ENCODE peak calls at places on chromosomes 6 and 20, in ten cellular contexts. One of them, this sample, is unnamed.

GRCh38 chr6:125631165-125631564 is 118.3 kb upstream of the HEY2 start:
- DNase-seq in upper lobe of left lung: no peak
- DNase-seq in right atrium auricular region: no peak
- DNase-seq in uterus: no peak
- DNase-seq in SK-N-SH: no peak
- DNase-seq in GM23248: no peak
- DNase-seq in breast epithelium: no peak
- DNase-seq in PC-9: no peak
- DNase-seq in heart right ventricle: no peak
- DNase-seq in CD8-positive, alpha-beta memory T cell: no peak
- DNase-seq in this sample: no peak

GRCh38 chr6:55209059-55209458 is 34.7 kb downstream of the HCRTR2 start:
- DNase-seq in upper lobe of left lung: no peak
- DNase-seq in right atrium auricular region: no peak
- DNase-seq in uterus: no peak
- DNase-seq in SK-N-SH: no peak
- DNase-seq in GM23248: no peak
- DNase-seq in breast epithelium: no peak
- DNase-seq in PC-9: no peak
- DNase-seq in heart right ventricle: no peak
- DNase-seq in CD8-positive, alpha-beta memory T cell: no peak
- DNase-seq in this sample: no peak

GRCh38 chr20:38201356-38201755 is 36.3 kb upstream of the TGM2 start:
- DNase-seq in upper lobe of left lung: no peak
- DNase-seq in right atrium auricular region: peak; percentile 82
- DNase-seq in uterus: no peak
- DNase-seq in SK-N-SH: no peak
- DNase-seq in GM23248: peak; percentile 94
- DNase-seq in breast epithelium: no peak
- DNase-seq in PC-9: peak; percentile 59
- DNase-seq in heart right ventricle: no peak
- DNase-seq in CD8-positive, alpha-beta memory T cell: no peak
- DNase-seq in this sample: peak; percentile 41

GRCh38 chr20:20668639-20669038 is 43.8 kb downstream of the RALGAPA2 start:
- DNase-seq in upper lobe of left lung: no peak
- DNase-seq in right atrium auricular region: no peak
- DNase-seq in uterus: no peak
- DNase-seq in SK-N-SH: no peak
- DNase-seq in GM23248: no peak
- DNase-seq in breast epithelium: no peak
- DNase-seq in PC-9: no peak
- DNase-seq in heart right ventricle: no peak
- DNase-seq in CD8-positive, alpha-beta memory T cell: no peak
- DNase-seq in this sample: no peak

GRCh38 chr6:73696990-73697651 is 1.1 kb downstream of the CD109 start:
- DNase-seq in upper lobe of left lung: no peak
- DNase-seq in right atrium auricular region: no peak
- DNase-seq in uterus: no peak
- DNase-seq in SK-N-SH: no peak
- DNase-seq in GM23248: peak; percentile 36
- DNase-seq in breast epithelium: no peak
- DNase-seq in PC-9: peak; percentile 33
- DNase-seq in heart right ventricle: no peak
- DNase-seq in CD8-positive, alpha-beta memory T cell: no peak
- DNase-seq in this sample: no peak

GRCh38 chr6:107670792-107671199 is 153.3 kb downstream of the SCML4 start:
- DNase-seq in upper lobe of left lung: no peak
- DNase-seq in right atrium auricular region: no peak
- DNase-seq in uterus: peak; percentile 35
- DNase-seq in SK-N-SH: peak; percentile 87
- DNase-seq in GM23248: peak; percentile 56
- DNase-seq in breast epithelium: no peak
- DNase-seq in PC-9: no peak
- DNase-seq in heart right ventricle: peak; percentile 84
- DNase-seq in CD8-positive, alpha-beta memory T cell: no peak
- DNase-seq in this sample: no peak

GRCh38 chr20:31712112-31712553 is 10.5 kb downstream of the BCL2L1 start:
- DNase-seq in upper lobe of left lung: no peak
- DNase-seq in right atrium auricular region: peak; percentile 84
- DNase-seq in uterus: no peak
- DNase-seq in SK-N-SH: no peak
- DNase-seq in GM23248: no peak
- DNase-seq in breast epithelium: peak; percentile 71
- DNase-seq in PC-9: no peak
- DNase-seq in heart right ventricle: peak; percentile 81
- DNase-seq in CD8-positive, alpha-beta memory T cell: no peak
- DNase-seq in this sample: no peak

GRCh38 chr6:129498556-129498940 is 211.4 kb downstream of the ARHGAP18 start:
- DNase-seq in upper lobe of left lung: no peak
- DNase-seq in right atrium auricular region: no peak
- DNase-seq in uterus: no peak
- DNase-seq in SK-N-SH: no peak
- DNase-seq in GM23248: peak; percentile 68
- DNase-seq in breast epithelium: no peak
- DNase-seq in PC-9: no peak
- DNase-seq in heart right ventricle: no peak
- DNase-seq in CD8-positive, alpha-beta memory T cell: no peak
- DNase-seq in this sample: no peak

GRCh38 chr20:48096957-48097890 is 311.9 kb upstream of the SULF2 start:
- DNase-seq in upper lobe of left lung: no peak
- DNase-seq in right atrium auricular region: no peak
- DNase-seq in uterus: no peak
- DNase-seq in SK-N-SH: no peak
- DNase-seq in GM23248: no peak
- DNase-seq in breast epithelium: no peak
- DNase-seq in PC-9: no peak
- DNase-seq in heart right ventricle: no peak
- DNase-seq in CD8-positive, alpha-beta memory T cell: no peak
- DNase-seq in this sample: no peak

DNA sequence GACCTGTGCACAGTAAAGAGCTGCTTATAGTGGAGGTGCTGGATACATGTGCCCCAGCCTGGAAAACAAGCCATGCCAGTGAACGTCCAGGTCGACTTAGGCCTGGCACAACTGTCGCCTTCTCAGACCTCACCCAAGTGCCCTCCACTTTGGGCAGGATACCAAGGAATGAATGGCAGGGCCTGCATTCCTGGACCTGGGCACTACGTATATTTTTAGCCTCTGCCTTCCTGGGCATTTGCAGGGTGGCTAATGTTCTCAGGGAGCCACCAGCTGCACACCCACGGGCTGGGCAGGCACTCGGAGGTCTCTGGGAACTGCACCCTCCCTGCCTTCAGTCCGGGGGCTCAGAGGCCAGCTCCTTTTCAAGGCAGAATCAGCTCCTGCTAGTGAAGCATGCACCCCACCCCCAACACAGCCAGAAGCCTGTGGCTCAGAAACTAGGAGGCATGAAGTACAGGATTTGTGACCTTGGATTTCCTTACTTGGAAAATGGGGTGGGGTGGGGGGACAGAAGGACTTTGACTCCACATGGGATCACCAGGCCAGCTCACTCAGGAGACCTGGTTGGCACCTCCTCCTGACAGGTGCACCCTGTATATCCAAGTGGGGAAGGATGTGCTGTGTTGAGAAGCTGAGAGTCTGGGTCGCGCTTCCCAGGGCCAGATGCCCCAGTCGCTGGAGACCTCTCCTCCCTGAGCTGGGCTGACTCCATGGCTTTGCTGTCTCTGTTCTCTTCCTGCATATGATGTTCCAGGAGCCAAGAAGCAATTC is 2.5 kb upstream of the LSM14B start:
- DNase-seq in upper lobe of left lung: no peak
- DNase-seq in right atrium auricular region: no peak
- DNase-seq in uterus: no peak
- DNase-seq in SK-N-SH: no peak
- DNase-seq in GM23248: no peak
- DNase-seq in breast epithelium: no peak
- DNase-seq in PC-9: no peak
- DNase-seq in heart right ventricle: peak; percentile 75
- DNase-seq in CD8-positive, alpha-beta memory T cell: no peak
- DNase-seq in this sample: no peak
- H3K4me3 ChIP-seq in upper lobe of left lung: no peak overlapping the region
- H3K4me3 ChIP-seq in right atrium auricular region: no peak overlapping the region
- H3K4me3 ChIP-seq in uterus: no peak overlapping the region
- H3K4me3 ChIP-seq in SK-N-SH: no peak overlapping the region
- H3K4me3 ChIP-seq in GM23248: no peak overlapping the region
- H3K4me3 ChIP-seq in breast epithelium: no peak overlapping the region
- H3K4me3 ChIP-seq in PC-9: no peak overlapping the region
- H3K4me3 ChIP-seq in heart right ventricle: no peak overlapping the region
- H3K4me3 ChIP-seq in CD8-positive, alpha-beta memory T cell: no peak overlapping the region
- H3K4me3 ChIP-seq in this sample: no peak overlapping the region

GRCh38 chr6:10553869-10554268 is 32.7 kb downstream of the GCNT2 start:
- DNase-seq in upper lobe of left lung: no peak
- DNase-seq in right atrium auricular region: no peak
- DNase-seq in uterus: no peak
- DNase-seq in SK-N-SH: no peak
- DNase-seq in GM23248: no peak
- DNase-seq in breast epithelium: no peak
- DNase-seq in PC-9: no peak
- DNase-seq in heart right ventricle: no peak
- DNase-seq in CD8-positive, alpha-beta memory T cell: no peak
- DNase-seq in this sample: no peak
- H3K27me3 ChIP-seq in upper lobe of left lung: no peaks in the 10 kb centered on the region
- H3K27me3 ChIP-seq in right atrium auricular region: no peaks in the 10 kb centered on the region
- H3K27me3 ChIP-seq in uterus: no peaks in the 10 kb centered on the region
- H3K27me3 ChIP-seq in SK-N-SH: no peaks in the 10 kb centered on the region
- H3K27me3 ChIP-seq in GM23248: peaks cover 16% of the 10 kb centered on the region
- H3K27me3 ChIP-seq in breast epithelium: no peaks in the 10 kb centered on the region
- H3K27me3 ChIP-seq in PC-9: no peaks in the 10 kb centered on the region
- H3K27me3 ChIP-seq in heart right ventricle: no peaks in the 10 kb centered on the region
- H3K27me3 ChIP-seq in CD8-positive, alpha-beta memory T cell: no peaks in the 10 kb centered on the region
- H3K27me3 ChIP-seq in this sample: no peaks in the 10 kb centered on the region

DNA sequence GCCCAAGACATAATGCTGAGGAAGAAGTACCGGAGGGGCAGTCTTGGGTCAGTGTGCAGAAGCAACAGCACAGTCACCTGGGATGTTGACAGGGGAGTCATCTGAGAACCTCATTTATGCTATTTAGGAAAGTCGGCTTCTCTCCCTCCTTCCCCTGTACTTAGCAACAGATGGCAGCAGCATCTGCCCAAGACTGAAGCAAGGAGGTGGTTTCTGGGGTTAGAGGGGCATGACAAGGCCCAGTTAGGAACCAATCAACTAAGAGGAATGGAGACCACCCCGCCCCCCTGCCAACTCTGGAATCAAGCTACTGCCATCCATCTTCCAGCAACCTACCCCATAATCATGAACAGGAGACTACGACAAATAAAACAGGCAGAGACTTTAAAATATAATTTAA is 21.7 kb downstream of the RIPK1 start:
- DNase-seq in upper lobe of left lung: no peak
- DNase-seq in right atrium auricular region: no peak
- DNase-seq in uterus: no peak
- DNase-seq in SK-N-SH: peak; percentile 42
- DNase-seq in GM23248: peak; percentile 19
- DNase-seq in breast epithelium: no peak
- DNase-seq in PC-9: no peak
- DNase-seq in heart right ventricle: no peak
- DNase-seq in CD8-positive, alpha-beta memory T cell: no peak
- DNase-seq in this sample: no peak
- H3K9me3 ChIP-seq in upper lobe of left lung: no peaks in the 10 kb centered on the region
- H3K9me3 ChIP-seq in right atrium auricular region: no peaks in the 10 kb centered on the region
- H3K9me3 ChIP-seq in uterus: no peaks in the 10 kb centered on the region
- H3K9me3 ChIP-seq in SK-N-SH: no peaks in the 10 kb centered on the region
- H3K9me3 ChIP-seq in GM23248: no peaks in the 10 kb centered on the region
- H3K9me3 ChIP-seq in breast epithelium: no peaks in the 10 kb centered on the region
- H3K9me3 ChIP-seq in PC-9: no peaks in the 10 kb centered on the region
- H3K9me3 ChIP-seq in heart right ventricle: no peaks in the 10 kb centered on the region
- H3K9me3 ChIP-seq in CD8-positive, alpha-beta memory T cell: no peaks in the 10 kb centered on the region
- H3K9me3 ChIP-seq in this sample: no peaks in the 10 kb centered on the region

GRCh38 chr6:140050232-140050995 is 676.0 kb upstream of the CITED2 start:
- DNase-seq in upper lobe of left lung: no peak
- DNase-seq in right atrium auricular region: no peak
- DNase-seq in uterus: no peak
- DNase-seq in SK-N-SH: peak; percentile 15
- DNase-seq in GM23248: peak; percentile 76
- DNase-seq in breast epithelium: no peak
- DNase-seq in PC-9: no peak
- DNase-seq in heart right ventricle: peak; percentile 43
- DNase-seq in CD8-positive, alpha-beta memory T cell: no peak
- DNase-seq in this sample: peak; percentile 31

GRCh38 chr6:140052757-140053729 is 678.6 kb upstream of the CITED2 start:
- DNase-seq in upper lobe of left lung: no peak
- DNase-seq in right atrium auricular region: no peak
- DNase-seq in uterus: no peak
- DNase-seq in SK-N-SH: no peak
- DNase-seq in GM23248: peak; percentile 65
- DNase-seq in breast epithelium: no peak
- DNase-seq in PC-9: no peak
- DNase-seq in heart right ventricle: no peak
- DNase-seq in CD8-positive, alpha-beta memory T cell: no peak
- DNase-seq in this sample: no peak

GRCh38 chr6:140047321-140047720 is 672.9 kb upstream of the CITED2 start:
- DNase-seq in upper lobe of left lung: no peak
- DNase-seq in right atrium auricular region: no peak
- DNase-seq in uterus: no peak
- DNase-seq in SK-N-SH: no peak
- DNase-seq in GM23248: no peak
- DNase-seq in breast epithelium: no peak
- DNase-seq in PC-9: no peak
- DNase-seq in heart right ventricle: no peak
- DNase-seq in CD8-positive, alpha-beta memory T cell: no peak
- DNase-seq in this sample: no peak

GRCh38 chr6:140048202-140048790 is 673.8 kb upstream of the CITED2 start:
- DNase-seq in upper lobe of left lung: no peak
- DNase-seq in right atrium auricular region: no peak
- DNase-seq in uterus: no peak
- DNase-seq in SK-N-SH: no peak
- DNase-seq in GM23248: no peak
- DNase-seq in breast epithelium: no peak
- DNase-seq in PC-9: no peak
- DNase-seq in heart right ventricle: no peak
- DNase-seq in CD8-positive, alpha-beta memory T cell: no peak
- DNase-seq in this sample: no peak

DNA sequence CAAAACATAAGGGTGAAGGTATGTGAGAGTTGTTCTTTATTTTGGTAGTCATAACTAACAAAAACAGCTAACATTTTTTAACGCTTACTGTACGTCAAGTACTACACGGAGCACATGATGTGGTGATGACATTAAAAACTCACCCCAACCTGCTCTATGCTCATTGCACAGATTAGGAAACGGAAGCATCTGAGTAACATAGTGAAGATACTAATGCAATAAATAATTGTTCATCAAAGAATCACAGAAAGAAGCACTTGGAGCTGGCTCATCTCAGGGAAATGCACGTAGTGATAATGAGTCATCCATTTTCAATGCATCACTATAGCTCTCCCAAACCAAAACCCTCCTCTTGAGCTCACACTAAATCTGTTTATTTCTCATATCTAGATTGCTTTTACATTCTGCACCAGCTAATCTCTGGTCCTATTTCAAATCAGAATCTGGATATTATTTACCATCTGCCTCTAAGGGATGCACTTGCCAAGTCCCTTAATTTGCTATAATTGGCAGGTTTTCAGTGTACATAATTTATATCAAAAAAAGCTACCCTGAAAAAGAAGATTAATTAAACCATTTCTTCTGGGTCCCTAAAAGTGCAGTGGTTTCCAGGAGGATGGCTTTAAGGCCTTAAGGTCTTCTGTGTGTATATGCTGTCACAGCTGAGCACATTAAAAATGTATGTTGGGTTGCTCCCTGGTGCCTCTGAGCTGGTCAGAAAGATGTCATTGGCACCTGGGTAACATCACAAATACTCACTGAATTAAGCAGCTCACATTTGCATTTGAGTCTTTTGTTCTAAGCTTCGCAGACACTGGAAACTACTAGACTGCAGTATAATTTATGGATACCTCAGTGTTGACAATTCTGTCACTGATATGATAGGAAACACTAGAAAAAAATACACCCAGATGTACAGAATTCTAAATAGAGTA is 677.3 kb upstream of the CITED2 start:
- DNase-seq in upper lobe of left lung: no peak
- DNase-seq in right atrium auricular region: no peak
- DNase-seq in uterus: no peak
- DNase-seq in SK-N-SH: peak; percentile 10
- DNase-seq in GM23248: peak; percentile 95
- DNase-seq in breast epithelium: no peak
- DNase-seq in PC-9: no peak
- DNase-seq in heart right ventricle: no peak
- DNase-seq in CD8-positive, alpha-beta memory T cell: no peak
- DNase-seq in this sample: peak; percentile 75
- H3K4me3 ChIP-seq in upper lobe of left lung: no peak overlapping the region
- H3K4me3 ChIP-seq in right atrium auricular region: no peak overlapping the region
- H3K4me3 ChIP-seq in uterus: no peak overlapping the region
- H3K4me3 ChIP-seq in SK-N-SH: no peak overlapping the region
- H3K4me3 ChIP-seq in GM23248: peak overlapping the region; percentile 9
- H3K4me3 ChIP-seq in breast epithelium: no peak overlapping the region
- H3K4me3 ChIP-seq in PC-9: no peak overlapping the region
- H3K4me3 ChIP-seq in heart right ventricle: no peak overlapping the region
- H3K4me3 ChIP-seq in CD8-positive, alpha-beta memory T cell: no peak overlapping the region
- H3K4me3 ChIP-seq in this sample: no peak overlapping the region

This sample was measured in SJSA1.